ENCODE peak calls at places on chromosome 6, in nine cellular contexts. C is AG04450, U is Calu3, R is left lung, X is IMR-90, Y is AG09319, W is fibroblast of villous mesenchyme, A is GM12865, J is pancreas. D is an unnamed sample.

GRCh38 chr6:133757330-133757729 is 131.6 kb upstream of the TCF21 start:
- DNase-seq in C (no peak), U (no peak), R (no peak), X (no peak), Y (no peak), W (no peak), A (no peak), J (no peak), D (no peak)

GRCh38 chr6:11018225-11018624 is 25.9 kb downstream of the ELOVL2 start:
- DNase-seq in C (no peak), U (no peak), R (no peak), X (no peak), Y (no peak), W (no peak), A (no peak), J (no peak), D (no peak)

GRCh38 chr6:4861564-4861963 is 85.4 kb downstream of the CDYL start:
- DNase-seq in C (no peak), U (no peak), R (no peak), X (no peak), Y (no peak), W (no peak), A (no peak), J (no peak), D (no peak)

GRCh38 chr6:90329397-90330077 is 32.9 kb upstream of the BACH2 start:
- DNase-seq in C (no peak), U (no peak), R (no peak), X (no peak), Y (no peak), W (no peak), A (no peak), J (no peak), D (no peak)

GRCh38 chr6:1607557-1608221 is 2.0 kb upstream of the FOXC1 start:
- DNase-seq in C (no peak), U (no peak), R (no peak), X (no peak), Y (no peak), W (no peak), A (peak; percentile 22), J (no peak), D (peak; percentile 40)

GRCh38 chr6:1554881-1555569 is 54.7 kb upstream of the FOXC1 start:
- DNase-seq in C (no peak), U (peak; percentile 61), R (peak; percentile 94), X (peak; percentile 32), Y (peak; percentile 14), W (peak; percentile 25), A (peak; percentile 5), J (peak; percentile 63), D (peak; percentile 79)

GRCh38 chr6:3419624-3420272 is 37.1 kb downstream of the SLC22A23 start:
- DNase-seq in C (no peak), U (no peak), R (no peak), X (peak; percentile 76), Y (no peak), W (peak; percentile 26), A (no peak), J (no peak), D (no peak)

GRCh38 chr6:112416885-112417284 is 69.8 kb downstream of the RFPL4B start:
- DNase-seq in C (no peak), U (no peak), R (no peak), X (no peak), Y (peak; percentile 73), W (peak; percentile 49), A (no peak), J (no peak), D (no peak)

GRCh38 chr6:148203970-148204369 is 138.7 kb upstream of the SASH1 start:
- DNase-seq in C (peak; percentile 76), U (no peak), R (no peak), X (peak; percentile 90), Y (no peak), W (peak; percentile 41), A (peak; percentile 77), J (no peak), D (peak; percentile 57)

GRCh38 chr6:125588268-125588667 is 161.2 kb upstream of the HEY2 start:
- DNase-seq in C (no peak), U (no peak), R (no peak), X (no peak), Y (no peak), W (no peak), A (no peak), J (no peak), D (no peak)

GRCh38 chr6:2876210-2877056 is 26.7 kb downstream of the SERPINB9 start:
- DNase-seq in C (peak; percentile 45), U (peak; percentile 58), R (peak; percentile 86), X (peak; percentile 81), Y (peak; percentile 43), W (peak; percentile 95), A (peak; percentile 60), J (peak; percentile 63), D (peak; percentile 53)

GRCh38 chr6:56318851-56319250 is 71.5 kb upstream of the COL21A1 start:
- DNase-seq in C (no peak), U (no peak), R (no peak), X (no peak), Y (no peak), W (no peak), A (no peak), J (no peak), D (no peak)

GRCh38 chr6:76861403-76861802 is 601.9 kb downstream of the HTR1B start:
- DNase-seq in C (no peak), U (peak; percentile 11), R (no peak), X (no peak), Y (no peak), W (peak; percentile 12), A (peak; percentile 37), J (peak; percentile 29), D (peak; percentile 9)
- TF ChIP-seq CTCF in C (no peak), U (peak; percentile 23), R (no peak), X (peak; percentile 11), Y (no peak), W (peak; percentile 53), A (peak; percentile 51), J (no peak), D (peak; percentile 39)

DNA sequence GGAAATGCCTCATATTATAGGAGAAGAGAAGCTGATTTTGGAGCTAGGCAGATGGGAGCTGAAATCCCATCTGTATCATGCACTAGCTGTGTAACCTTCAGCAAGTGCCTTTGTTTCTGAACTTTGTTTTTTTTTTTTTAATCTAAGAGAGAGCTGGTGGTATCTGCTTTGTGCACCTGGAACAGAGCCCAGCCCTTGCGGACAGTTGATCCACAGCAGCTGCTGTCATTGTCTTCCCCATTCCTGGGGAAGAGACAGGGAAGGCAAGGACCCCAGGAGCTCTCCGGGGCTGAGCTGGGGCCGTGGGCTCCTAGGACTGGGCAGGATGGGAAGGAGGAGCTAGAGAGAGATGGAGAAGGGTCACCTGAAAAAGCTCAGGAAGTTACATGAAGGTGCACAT is 92.1 kb downstream of the SYNJ2 start:
- DNase-seq in C (no peak), U (no peak), R (no peak), X (no peak), Y (no peak), W (peak; percentile 17), A (no peak), J (no peak), D (no peak)
- TF ChIP-seq CTCF in C (no peak), U (no peak), R (no peak), X (no peak), Y (no peak), W (no peak), A (no peak), J (no peak), D (no peak)

GRCh38 chr6:27870486-27870885 is 41.7 kb downstream of the OR2B2 start:
- DNase-seq in C (no peak), U (no peak), R (no peak), X (no peak), Y (no peak), W (no peak), A (no peak), J (no peak), D (no peak)

GRCh38 chr6:27867941-27868705 is 44.1 kb downstream of the OR2B2 start:
- DNase-seq in C (no peak), U (no peak), R (no peak), X (peak; percentile 8), Y (no peak), W (no peak), A (peak; percentile 58), J (no peak), D (no peak)

GRCh38 chr6:27871919-27872633 is 40.1 kb downstream of the OR2B2 start:
- DNase-seq in C (peak; percentile 96), U (peak; percentile 84), R (peak; percentile 91), X (peak; percentile 97), Y (peak; percentile 93), W (peak; percentile 98), A (peak; percentile 98), J (peak; percentile 76), D (peak; percentile 86)

GRCh38 chr6:27872634-27873028 is 39.6 kb downstream of the OR2B2 start:
- DNase-seq in C (no peak), U (no peak), R (no peak), X (no peak), Y (no peak), W (no peak), A (no peak), J (no peak), D (no peak)

DNA sequence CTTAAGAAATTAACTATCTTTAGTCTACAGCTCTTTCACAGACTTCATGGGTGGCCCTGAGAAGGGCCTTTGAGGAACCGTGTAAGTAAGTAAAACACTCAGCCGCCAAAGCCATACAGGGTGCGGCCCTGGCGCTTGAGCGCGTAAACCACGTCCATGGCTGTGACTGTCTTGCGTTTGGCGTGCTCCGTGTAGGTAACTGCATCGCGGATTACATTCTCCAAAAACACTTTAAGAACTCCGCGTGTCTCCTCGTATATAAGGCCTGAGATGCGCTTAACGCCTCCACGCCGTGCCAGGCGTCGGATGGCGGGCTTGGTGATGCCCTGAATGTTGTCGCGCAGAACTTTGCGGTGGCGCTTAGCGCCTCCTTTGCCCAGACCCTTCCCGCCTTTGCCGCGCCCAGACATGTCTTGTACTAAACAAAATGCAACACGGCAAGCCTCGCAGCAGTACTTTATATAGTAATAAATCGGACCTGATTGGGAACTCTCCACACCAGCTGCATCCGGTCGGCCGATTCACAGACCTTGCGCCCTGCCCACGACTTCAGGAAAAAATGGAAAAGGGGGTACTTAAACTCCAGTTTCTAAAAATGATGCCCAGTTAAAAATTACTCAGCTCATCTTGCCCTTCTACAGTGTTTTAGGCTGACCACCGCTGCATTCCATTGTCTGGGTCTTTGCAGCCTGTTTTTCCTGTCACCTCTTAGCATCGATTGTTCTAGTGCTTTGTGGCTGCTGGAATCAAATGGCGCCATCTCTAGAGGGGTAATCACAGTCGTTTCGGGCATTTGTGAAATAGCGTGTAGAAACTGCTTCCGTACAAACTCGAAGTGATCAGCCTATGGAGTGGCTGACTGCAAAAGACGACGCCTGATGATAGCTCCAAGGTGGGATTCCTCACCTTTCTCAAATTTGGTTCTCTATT is 38.8 kb downstream of the OR2B2 start:
- DNase-seq in C (no peak), U (peak; percentile 44), R (peak; percentile 86), X (peak; percentile 83), Y (no peak), W (peak; percentile 81), A (peak; percentile 97), J (no peak), D (no peak)
- TF ChIP-seq CTCF in C (no peak), U (no peak), R (no peak), X (no peak), Y (no peak), W (no peak), A (no peak), J (no peak), D (no peak)

DNA sequence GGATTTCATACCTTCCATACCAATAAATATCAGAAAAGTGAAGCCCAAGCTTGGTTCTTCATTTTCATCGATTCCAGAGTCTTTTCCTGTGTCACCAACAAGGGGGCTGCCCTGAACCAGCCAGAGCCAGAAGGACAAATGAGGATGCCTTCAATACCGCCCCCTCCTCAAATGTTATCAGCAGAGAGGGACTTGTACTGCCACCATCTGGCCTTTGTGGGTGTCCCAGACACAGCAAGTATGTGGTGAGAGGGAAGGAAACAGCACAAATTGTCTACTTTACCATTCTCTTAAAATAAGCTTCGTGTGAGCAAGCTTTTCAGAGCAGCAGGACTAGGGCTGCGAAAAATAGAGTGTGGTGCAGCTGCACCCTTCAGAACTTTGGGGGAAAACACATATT is 165.3 kb downstream of the SOBP start:
- DNase-seq in C (no peak), U (no peak), R (no peak), X (no peak), Y (no peak), W (no peak), A (no peak), J (no peak), D (no peak)
- TF ChIP-seq CTCF in C (peak; percentile 13), U (peak; percentile 12), R (no peak), X (no peak), Y (peak; percentile 9), W (peak; percentile 29), A (peak; percentile 16), J (no peak), D (no peak)

D was measured in GM20000.